ENCODE peak calls at places on chromosomes 2 and 18, in four cellular contexts. U, P, G and Z are unnamed samples.

GRCh38 chr2:113854208-113854607 is 35.7 kb upstream of the ACTR3 start:
- DNase-seq in U (no peak), P (no peak), G (no peak), Z (no peak)

GRCh38 chr2:234494361-234495075 is 2.4 kb downstream of the ARL4C start:
- DNase-seq in U (peak), P (peak), G (peak), Z (peak)

GRCh38 chr18:6009751-6010150 is 114.4 kb upstream of the TMEM200C start:
- DNase-seq in U (peak), P (no peak), G (no peak), Z (no peak)

GRCh38 chr18:21134895-21135294 is 23.3 kb upstream of the ROCK1 start:
- DNase-seq in U (peak), P (peak), G (peak), Z (no peak)

GRCh38 chr18:10321987-10322386 is 132.4 kb upstream of the APCDD1 start:
- DNase-seq in U (no peak), P (no peak), G (no peak), Z (no peak)

GRCh38 chr18:13270279-13270911 is 51.8 kb downstream of the LDLRAD4 start:
- DNase-seq in U (no peak), P (no peak), G (no peak), Z (no peak)

GRCh38 chr2:184598313-184599053 is at the start of gene ZNF804A:
- DNase-seq in U (peak), P (no peak), G (peak), Z (peak)

GRCh38 chr2:180644709-180645108 is 335.7 kb upstream of the UBE2E3 start:
- DNase-seq in U (peak), P (peak), G (peak), Z (no peak)

GRCh38 chr2:166768393-166769123 is 119.7 kb upstream of the XIRP2 start:
- DNase-seq in U (no peak), P (no peak), G (no peak), Z (no peak)

GRCh38 chr2:64493788-64494187 is 30.3 kb upstream of the AFTPH start:
- DNase-seq in U (no peak), P (no peak), G (no peak), Z (no peak)

GRCh38 chr2:132489150-132489549 is 72.5 kb downstream of the GPR39 start:
- DNase-seq in U (no peak), P (no peak), G (no peak), Z (no peak)

GRCh38 chr2:227939271-227940027 is 68.0 kb downstream of the DAW1 start:
- DNase-seq in U (peak), P (peak), G (peak), Z (peak)

GRCh38 chr2:15990151-15991101 is 50.1 kb downstream of the MYCN start:
- DNase-seq in U (no peak), P (no peak), G (no peak), Z (no peak)

GRCh38 chr2:77938462-77938861 is 416.3 kb upstream of the LRRTM4 start:
- DNase-seq in U (no peak), P (no peak), G (no peak), Z (no peak)

GRCh38 chr2:132009874-132010521 is 151.8 kb downstream of the ANKRD30BL start:
- DNase-seq in U (no peak), P (no peak), G (no peak), Z (no peak)

GRCh38 chr18:48780151-48781001 is 170.4 kb downstream of the SMAD7 start:
- DNase-seq in U (no peak), P (no peak), G (peak), Z (no peak)

GRCh38 chr2:190318931-190319556 is 582 bp downstream of the HIBCH start:
- DNase-seq in U (no peak), P (no peak), G (peak), Z (peak)

GRCh38 chr2:46267616-46268015 is 29.6 kb upstream of the EPAS1 start:
- DNase-seq in U (no peak), P (no peak), G (no peak), Z (no peak)

GRCh38 chr2:46984642-46985476 is 69.3 kb upstream of the MCFD2 start:
- DNase-seq in U (peak), P (peak), G (peak), Z (no peak)

GRCh38 chr2:107392241-107392704 is 434.4 kb upstream of the RGPD4 start:
- DNase-seq in U (no peak), P (no peak), G (no peak), Z (no peak)

GRCh38 chr18:24497052-24497754 is 36.8 kb downstream of the HRH4 start:
- DNase-seq in U (no peak), P (no peak), G (peak), Z (no peak)

GRCh38 chr2:223943135-223943534 is 2.0 kb downstream of the WDFY1 start:
- DNase-seq in U (no peak), P (no peak), G (no peak), Z (no peak)

GRCh38 chr2:241563981-241564595 is 5.5 kb downstream of the BOK start:
- DNase-seq in U (no peak), P (no peak), G (no peak), Z (no peak)

GRCh38 chr2:225103737-225104141 is 61.5 kb upstream of the DOCK10 start:
- DNase-seq in U (peak), P (peak), G (peak), Z (no peak)

GRCh38 chr2:227881866-227882517 is 10.6 kb downstream of the DAW1 start:
- DNase-seq in U (peak), P (no peak), G (no peak), Z (no peak)

GRCh38 chr2:119126650-119127049 is 31.9 kb downstream of the C1QL2 start:
- DNase-seq in U (no peak), P (peak), G (no peak), Z (peak)

GRCh38 chr2:8380026-8380425 is 301.8 kb upstream of the ID2 start:
- DNase-seq in U (no peak), P (no peak), G (no peak), Z (no peak)

GRCh38 chr2:176508374-176508773 is 239.1 kb downstream of the MTX2 start:
- DNase-seq in U (no peak), P (no peak), G (no peak), Z (no peak)

GRCh38 chr2:233439191-233439590 is 84.9 kb downstream of the DGKD start:
- DNase-seq in U (peak), P (no peak), G (no peak), Z (no peak)

GRCh38 chr2:42602218-42602936 is 33.9 kb downstream of the MTA3 start:
- DNase-seq in U (peak), P (no peak), G (no peak), Z (no peak)

GRCh38 chr2:36433311-36434217 is 78.0 kb downstream of the CRIM1 start:
- DNase-seq in U (peak), P (peak), G (peak), Z (peak)

GRCh38 chr18:33578371-33579146 is 540 bp downstream of the ASXL3 start:
- DNase-seq in U (no peak), P (no peak), G (no peak), Z (peak)

GRCh38 chr2:120915670-120916069 is 180.0 kb downstream of the GLI2 start:
- DNase-seq in U (no peak), P (no peak), G (no peak), Z (no peak)

GRCh38 chr18:73679941-73680700 is 467.5 kb downstream of the FBXO15 start:
- DNase-seq in U (peak), P (no peak), G (no peak), Z (no peak)

GRCh38 chr18:37567994-37568359 is 2.4 kb upstream of the CELF4 start:
- DNase-seq in U (no peak), P (no peak), G (no peak), Z (no peak)

DNA sequence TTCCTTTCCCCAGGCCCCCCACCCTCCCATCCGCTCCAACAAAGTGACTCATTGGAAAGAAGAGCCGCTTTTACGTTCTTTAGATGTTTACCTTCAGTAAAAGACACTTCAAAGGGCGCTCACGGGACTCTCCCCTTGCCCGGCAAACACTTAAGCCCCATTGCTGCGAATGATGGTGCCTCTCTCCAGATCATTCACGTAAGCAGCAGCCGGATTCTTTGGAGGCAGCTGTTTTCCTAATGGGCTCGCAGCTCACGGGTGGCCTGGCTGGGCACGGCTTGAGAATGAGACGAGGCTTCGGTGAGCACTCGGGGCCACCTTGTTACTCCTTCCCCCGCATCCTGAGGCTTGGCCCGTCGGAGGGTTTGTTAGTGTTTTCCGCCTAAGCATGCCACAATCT is 165.3 kb upstream of the SALL3 start:
- DNase-seq in U (no peak), P (no peak), G (no peak), Z (peak)
- H3K4me3 ChIP-seq in U (no peak), P (no peak), G (no peak), Z (no peak)

DNA sequence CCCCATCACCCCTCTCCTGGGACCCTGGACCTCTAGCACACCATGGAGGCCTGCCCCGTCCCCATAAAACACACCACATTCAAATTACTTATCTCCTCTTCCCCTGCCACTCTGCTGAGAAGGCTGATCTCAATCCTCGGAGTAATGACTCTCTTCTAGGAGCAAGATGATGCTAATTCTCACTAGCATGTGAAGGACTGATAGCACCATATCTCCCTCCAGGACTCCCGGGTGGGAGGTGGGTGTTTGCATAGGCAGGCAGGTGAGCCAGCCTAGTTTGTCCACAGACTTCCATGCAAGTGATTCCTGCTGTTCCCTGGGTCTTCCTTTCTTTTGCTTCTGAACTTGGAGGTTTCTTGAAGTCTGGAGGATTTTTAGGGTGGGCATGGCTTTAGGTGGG is 40.5 kb downstream of the HPCAL1 start:
- DNase-seq in U (no peak), P (no peak), G (no peak), Z (no peak)
- H3K4me3 ChIP-seq in U (no peak), P (no peak), G (no peak), Z (no peak)

GRCh38 chr2:27323592-27324285 is 842 bp upstream of the MPV17 start:
- DNase-seq in U (peak), P (no peak), G (no peak), Z (no peak)
- H3K4me3 ChIP-seq in U (peak), P (peak), G (peak), Z (peak)

GRCh38 chr2:164794432-164795231 is 47.0 kb downstream of the COBLL1 start:
- DNase-seq in U (no peak), P (no peak), G (no peak), Z (peak)
- H3K4me3 ChIP-seq in U (no peak), P (no peak), G (no peak), Z (no peak)

GRCh38 chr2:240519396-240520142 is 38.2 kb downstream of the ANKMY1 start:
- DNase-seq in U (no peak), P (no peak), G (peak), Z (no peak)

GRCh38 chr2:240520974-240521350 is 36.8 kb downstream of the ANKMY1 start:
- DNase-seq in U (no peak), P (no peak), G (no peak), Z (no peak)

GRCh38 chr2:240522406-240522805 is 35.4 kb downstream of the ANKMY1 start:
- DNase-seq in U (no peak), P (no peak), G (no peak), Z (no peak)

GRCh38 chr2:240518981-240519380 is 38.8 kb downstream of the ANKMY1 start:
- DNase-seq in U (no peak), P (no peak), G (no peak), Z (no peak)

GRCh38 chr2:240520143-240520973 is 37.4 kb downstream of the ANKMY1 start:
- DNase-seq in U (no peak), P (no peak), G (no peak), Z (no peak)
- H3K4me3 ChIP-seq in U (no peak), P (no peak), G (peak), Z (no peak)

DNA sequence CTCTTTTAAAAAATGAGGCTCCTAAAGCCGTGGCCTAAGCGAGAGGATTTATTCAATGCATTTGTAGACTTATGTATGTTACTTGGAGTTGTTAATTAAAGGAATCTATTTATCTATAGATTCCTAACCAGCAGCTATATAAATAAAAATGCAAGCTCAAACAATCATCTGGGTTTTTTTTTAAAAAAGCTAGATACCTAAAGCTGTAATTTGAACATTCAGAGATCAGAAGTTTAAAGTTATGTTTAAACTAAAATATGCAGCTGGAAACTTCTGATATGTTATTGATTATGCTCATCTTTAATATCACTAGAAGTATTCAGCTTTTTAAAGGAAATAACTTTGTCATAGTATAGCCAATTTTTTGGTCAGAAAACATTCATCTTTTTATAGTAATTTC is 1.0 kb downstream of the MEIS1 start:
- DNase-seq in U (no peak), P (no peak), G (no peak), Z (no peak)
- H3K4me3 ChIP-seq in U (peak), P (peak), G (peak), Z (peak)

DNA sequence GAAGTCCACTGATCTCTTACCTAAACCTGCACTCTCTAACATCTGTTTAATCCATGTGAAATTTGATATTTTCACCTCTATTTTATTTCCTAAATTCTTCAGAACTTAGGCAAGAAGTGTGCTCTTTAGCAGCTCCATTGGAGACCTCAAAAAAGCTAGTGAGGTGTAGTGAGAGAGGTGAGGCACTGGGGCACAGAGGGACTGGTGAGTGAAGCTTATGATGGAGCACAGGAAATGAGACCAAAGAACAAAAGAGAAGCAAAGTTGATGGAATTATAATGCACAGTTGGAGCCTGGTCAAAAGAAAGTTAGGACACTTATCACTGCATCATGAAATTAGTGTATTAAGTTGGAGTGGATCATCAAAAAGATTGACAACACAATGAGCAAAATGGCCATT is 1050.7 kb upstream of the NRXN1 start:
- DNase-seq in U (no peak), P (no peak), G (no peak), Z (no peak)
- H3K4me3 ChIP-seq in U (no peak), P (no peak), G (no peak), Z (no peak)

DNA sequence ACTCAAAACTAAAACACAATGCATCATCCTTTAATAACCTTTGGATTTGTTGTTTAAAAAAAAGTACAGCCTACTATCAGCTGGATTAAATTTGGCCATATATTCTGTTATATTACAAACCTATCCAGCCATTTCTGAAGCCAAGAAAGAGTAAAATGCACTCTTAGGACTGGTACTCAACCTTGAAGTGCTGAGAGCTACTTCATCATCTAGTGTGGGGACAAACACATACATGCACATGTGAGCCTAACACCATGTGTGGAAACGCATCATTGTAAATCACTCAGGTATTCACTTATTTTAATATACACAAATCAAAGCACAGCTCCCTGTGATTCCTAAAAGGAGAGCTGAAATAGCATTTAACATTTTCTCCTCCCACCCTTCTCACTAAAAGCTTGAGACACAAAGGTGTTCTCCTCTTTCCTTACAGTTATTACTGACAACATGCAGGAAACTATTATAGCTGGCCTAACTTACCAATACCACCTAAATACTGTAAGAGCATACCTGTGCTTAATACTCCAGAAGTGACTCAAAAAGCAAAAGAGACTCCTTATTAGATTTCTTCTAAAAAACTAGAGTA is 7.5 kb downstream of the BAZ2B start:
- DNase-seq in U (no peak), P (no peak), G (no peak), Z (no peak)
- H3K4me3 ChIP-seq in U (no peak), P (no peak), G (no peak), Z (no peak)